ENCODE peak calls at places on chromosomes 4 and X, in six cellular contexts. One of them, this sample, is unnamed.

GRCh38 chrX:107470971-107471370 is 21.5 kb downstream of the FRMPD3 start:
- DNase-seq in GM13976: no peak
- DNase-seq in WTC11: no peak
- DNase-seq in PC-3: no peak
- DNase-seq in epithelial cell of esophagus: no peak
- DNase-seq in fibroblast of lung: no peak
- DNase-seq in this sample: no peak

GRCh38 chrX:28205905-28206304 is 224.7 kb upstream of the DCAF8L1 start:
- DNase-seq in PC-3: no peak
- DNase-seq in fibroblast of lung: no peak
- DNase-seq in GM13976: no peak
- DNase-seq in WTC11: no peak
- DNase-seq in epithelial cell of esophagus: peak
- DNase-seq in this sample: no peak

GRCh38 chr4:165493359-165493758 is 114.6 kb downstream of the CPE start:
- DNase-seq in epithelial cell of esophagus: peak
- DNase-seq in GM13976: peak
- DNase-seq in WTC11: peak
- DNase-seq in fibroblast of lung: peak
- DNase-seq in PC-3: peak
- DNase-seq in this sample: peak

GRCh38 chr4:165112258-165113156 is at the start of gene TMEM192:
- DNase-seq in GM13976: peak
- DNase-seq in fibroblast of lung: peak
- DNase-seq in PC-3: peak
- DNase-seq in epithelial cell of esophagus: peak
- DNase-seq in WTC11: peak
- DNase-seq in this sample: peak

GRCh38 chr4:4720671-4721070 is 138.8 kb upstream of the MSX1 start:
- DNase-seq in WTC11: no peak
- DNase-seq in fibroblast of lung: no peak
- DNase-seq in epithelial cell of esophagus: no peak
- DNase-seq in GM13976: no peak
- DNase-seq in PC-3: no peak
- DNase-seq in this sample: no peak

GRCh38 chr4:88283661-88284377 is 542 bp downstream of the PPM1K start:
- DNase-seq in WTC11: peak
- DNase-seq in fibroblast of lung: no peak
- DNase-seq in GM13976: peak
- DNase-seq in epithelial cell of esophagus: peak
- DNase-seq in PC-3: peak
- DNase-seq in this sample: peak

GRCh38 chr4:93960916-93961315 is 132.4 kb downstream of the ATOH1 start:
- DNase-seq in WTC11: no peak
- DNase-seq in GM13976: no peak
- DNase-seq in epithelial cell of esophagus: no peak
- DNase-seq in fibroblast of lung: no peak
- DNase-seq in PC-3: no peak
- DNase-seq in this sample: no peak

GRCh38 chr4:110164251-110164650 is 34.2 kb downstream of the ELOVL6 start:
- DNase-seq in WTC11: no peak
- DNase-seq in epithelial cell of esophagus: peak
- DNase-seq in GM13976: no peak
- DNase-seq in PC-3: peak
- DNase-seq in fibroblast of lung: peak
- DNase-seq in this sample: peak

GRCh38 chr4:57053508-57053907 is 56.7 kb downstream of the IGFBP7 start:
- DNase-seq in epithelial cell of esophagus: peak
- DNase-seq in WTC11: no peak
- DNase-seq in GM13976: no peak
- DNase-seq in PC-3: no peak
- DNase-seq in fibroblast of lung: no peak
- DNase-seq in this sample: peak

GRCh38 chr4:1751919-1752283 is 30.6 kb downstream of the TACC3 start:
- DNase-seq in PC-3: no peak
- DNase-seq in WTC11: no peak
- DNase-seq in fibroblast of lung: no peak
- DNase-seq in epithelial cell of esophagus: no peak
- DNase-seq in GM13976: no peak
- DNase-seq in this sample: no peak

DNA sequence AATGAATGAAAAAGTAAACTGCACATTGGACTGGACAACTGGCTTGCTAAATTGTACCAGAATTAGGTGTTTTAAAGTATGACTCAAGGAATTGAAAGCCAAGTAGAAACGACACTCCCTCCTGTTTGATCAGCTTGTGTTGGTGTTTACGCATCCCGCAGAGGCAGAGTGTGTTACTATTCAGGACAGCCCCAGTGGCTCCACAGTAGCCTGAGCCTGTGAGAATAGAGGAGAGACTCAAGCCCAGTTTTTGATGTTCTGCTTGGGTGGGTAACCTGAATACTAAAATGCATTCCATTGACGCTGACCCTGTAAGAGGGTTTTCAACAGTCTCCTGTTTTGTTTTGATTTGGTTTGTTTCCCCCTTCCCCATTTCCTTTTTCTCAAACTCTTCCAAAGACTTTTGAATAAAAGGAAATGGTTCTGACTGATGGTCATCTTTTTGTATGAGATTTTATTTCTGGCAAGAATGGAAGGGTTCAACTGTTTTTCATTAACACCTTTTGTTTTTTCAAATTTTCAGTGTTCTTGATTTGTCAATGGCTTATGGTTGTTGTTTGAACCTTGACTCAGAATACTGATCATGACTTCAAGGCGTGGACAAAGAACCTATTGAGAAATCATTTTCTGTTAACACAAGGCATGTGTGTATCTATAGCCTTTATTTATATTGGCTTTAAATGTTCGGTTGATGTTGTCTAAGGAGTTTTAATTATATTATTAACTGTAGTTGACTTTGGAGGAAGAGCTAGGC is 10.2 kb downstream of the ADGRL3 start:
- DNase-seq in fibroblast of lung: no peak
- DNase-seq in epithelial cell of esophagus: peak
- DNase-seq in GM13976: no peak
- DNase-seq in WTC11: peak
- DNase-seq in PC-3: peak
- DNase-seq in this sample: no peak
- TF ChIP-seq CTCF in fibroblast of lung: no peak
- TF ChIP-seq CTCF in epithelial cell of esophagus: no peak
- TF ChIP-seq CTCF in GM13976: no peak
- TF ChIP-seq CTCF in WTC11: no peak
- TF ChIP-seq CTCF in PC-3: no peak
- TF ChIP-seq CTCF in this sample: no peak

GRCh38 chrX:116657071-116657470 is 194.3 kb upstream of the CT83 start:
- DNase-seq in GM13976: no peak
- DNase-seq in PC-3: no peak
- DNase-seq in WTC11: no peak
- DNase-seq in epithelial cell of esophagus: no peak
- DNase-seq in fibroblast of lung: no peak
- DNase-seq in this sample: no peak
- TF ChIP-seq CTCF in GM13976: no peak
- TF ChIP-seq CTCF in PC-3: no peak
- TF ChIP-seq CTCF in WTC11: no peak
- TF ChIP-seq CTCF in epithelial cell of esophagus: peak
- TF ChIP-seq CTCF in fibroblast of lung: no peak
- TF ChIP-seq CTCF in this sample: no peak

DNA sequence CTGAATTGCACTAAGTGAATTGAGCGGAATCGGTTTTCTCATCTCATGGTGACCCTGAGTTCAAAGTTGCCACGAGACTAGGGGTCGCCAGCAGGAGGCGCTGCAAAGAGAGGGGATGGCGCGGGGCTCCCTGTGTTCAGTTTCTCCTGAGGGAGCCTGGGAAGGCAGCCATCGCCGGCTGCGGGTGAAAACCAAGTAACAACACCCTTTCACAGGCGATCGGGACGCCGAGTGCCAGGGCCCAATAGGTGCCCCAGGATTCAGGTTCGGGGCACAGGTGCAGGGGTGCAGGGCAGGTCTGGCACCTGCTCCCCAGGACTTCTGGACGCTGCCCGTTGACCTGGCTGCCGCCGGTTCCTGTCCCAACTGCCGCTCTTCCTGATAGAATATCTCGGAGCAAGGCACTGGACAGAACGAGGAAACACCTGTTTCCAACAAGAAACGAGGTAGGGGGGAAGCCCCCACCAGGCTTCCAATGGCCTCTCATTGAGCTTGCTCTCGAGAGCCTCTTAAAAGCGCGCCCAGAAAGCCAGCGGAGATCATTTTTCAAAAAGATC is 1.1 kb upstream of the FGF16 start:
- DNase-seq in GM13976: peak
- DNase-seq in fibroblast of lung: no peak
- DNase-seq in PC-3: no peak
- DNase-seq in epithelial cell of esophagus: no peak
- DNase-seq in WTC11: peak
- DNase-seq in this sample: no peak
- TF ChIP-seq CTCF in GM13976: no peak
- TF ChIP-seq CTCF in fibroblast of lung: peak
- TF ChIP-seq CTCF in PC-3: no peak
- TF ChIP-seq CTCF in epithelial cell of esophagus: peak
- TF ChIP-seq CTCF in WTC11: peak
- TF ChIP-seq CTCF in this sample: peak

DNA sequence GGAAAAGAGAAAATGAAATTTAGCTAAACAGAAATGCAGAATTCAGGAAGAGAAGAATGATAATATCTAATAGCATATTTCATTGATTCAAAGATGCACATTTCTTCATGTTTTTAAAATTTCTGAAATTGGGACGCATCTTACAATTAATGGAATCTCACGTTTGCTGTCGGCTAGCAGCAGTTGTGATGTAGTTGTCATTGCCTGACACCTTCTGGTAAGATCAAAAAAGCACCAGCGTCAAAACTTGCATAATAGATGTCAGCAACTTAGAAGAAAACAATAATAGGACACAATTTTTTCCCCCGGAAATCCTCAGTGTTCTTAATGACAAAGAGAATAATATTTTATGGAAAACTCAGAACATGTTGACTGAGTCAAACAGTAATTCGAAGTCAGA is 29.8 kb upstream of the SLC7A3 start:
- DNase-seq in epithelial cell of esophagus: peak
- DNase-seq in PC-3: peak
- DNase-seq in fibroblast of lung: no peak
- DNase-seq in WTC11: no peak
- DNase-seq in GM13976: no peak
- DNase-seq in this sample: no peak
- TF ChIP-seq CTCF in epithelial cell of esophagus: peak
- TF ChIP-seq CTCF in PC-3: peak
- TF ChIP-seq CTCF in fibroblast of lung: no peak
- TF ChIP-seq CTCF in WTC11: no peak
- TF ChIP-seq CTCF in GM13976: no peak
- TF ChIP-seq CTCF in this sample: no peak

DNA sequence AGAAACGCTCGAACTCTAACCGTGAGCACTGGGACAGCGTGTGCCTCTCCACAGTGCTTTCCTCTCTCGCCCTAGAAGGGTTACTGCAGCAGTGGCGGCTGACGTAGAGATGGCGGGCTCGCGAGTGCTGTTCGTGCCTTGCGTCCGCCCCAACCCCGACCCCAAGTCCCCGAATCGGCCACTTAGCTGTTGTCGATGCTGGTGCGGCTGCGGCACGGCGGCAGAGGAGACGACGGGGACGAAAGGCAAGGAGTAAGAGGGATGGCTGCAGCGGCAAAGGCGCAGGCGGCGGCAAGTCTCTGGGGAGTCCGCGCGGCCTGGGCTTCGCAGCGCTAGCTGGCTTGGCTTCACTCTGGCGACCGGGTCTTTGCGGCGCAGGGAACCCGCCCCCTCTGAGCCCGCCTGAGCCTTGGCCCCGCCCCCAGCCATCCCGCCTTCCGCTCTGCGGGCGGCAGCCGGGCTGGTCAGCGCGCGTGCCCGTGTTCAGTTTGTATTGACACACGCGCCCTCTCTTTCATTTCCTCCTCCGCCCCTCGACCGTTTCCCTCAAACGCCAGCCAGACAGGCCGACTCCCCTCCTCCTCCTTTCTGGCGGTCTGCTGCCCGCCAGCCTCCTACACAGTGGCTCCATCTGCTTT is at the start of gene SPIN4:
- DNase-seq in GM13976: peak
- DNase-seq in WTC11: peak
- DNase-seq in PC-3: peak
- DNase-seq in epithelial cell of esophagus: peak
- DNase-seq in fibroblast of lung: peak
- DNase-seq in this sample: peak
- TF ChIP-seq CTCF in GM13976: no peak
- TF ChIP-seq CTCF in WTC11: no peak
- TF ChIP-seq CTCF in PC-3: no peak
- TF ChIP-seq CTCF in epithelial cell of esophagus: no peak
- TF ChIP-seq CTCF in fibroblast of lung: no peak
- TF ChIP-seq CTCF in this sample: no peak

DNA sequence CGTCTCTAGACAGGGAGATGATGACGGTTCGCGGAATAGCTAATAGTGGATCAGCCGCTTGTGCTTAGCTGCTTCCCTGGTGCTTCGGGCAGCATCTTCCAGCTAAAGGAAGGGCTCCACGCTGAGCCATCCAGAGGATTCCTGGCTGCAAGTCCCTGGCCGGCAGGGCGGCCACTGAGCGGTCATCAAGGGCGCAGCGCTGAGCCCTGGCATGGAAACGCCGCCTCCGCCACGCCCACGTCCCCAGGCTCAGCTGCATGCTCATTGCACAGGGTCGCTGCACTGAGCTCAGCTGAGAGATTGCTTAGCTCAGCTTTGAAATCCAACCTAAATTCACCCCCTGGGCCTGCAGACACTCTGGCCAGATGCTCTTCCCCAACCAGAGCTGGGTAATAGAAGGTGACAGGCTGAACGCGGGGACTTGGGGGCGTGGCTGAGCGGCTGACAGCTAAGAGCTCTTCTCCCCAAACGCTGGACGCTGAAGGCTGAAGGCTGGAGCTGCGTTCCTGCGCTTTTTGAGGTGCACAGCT is 118.2 kb upstream of the KIT start:
- DNase-seq in GM13976: peak
- DNase-seq in WTC11: peak
- DNase-seq in PC-3: no peak
- DNase-seq in fibroblast of lung: peak
- DNase-seq in epithelial cell of esophagus: peak
- DNase-seq in this sample: peak
- TF ChIP-seq CTCF in GM13976: no peak
- TF ChIP-seq CTCF in WTC11: no peak
- TF ChIP-seq CTCF in PC-3: no peak
- TF ChIP-seq CTCF in fibroblast of lung: no peak
- TF ChIP-seq CTCF in epithelial cell of esophagus: no peak
- TF ChIP-seq CTCF in this sample: peak

GRCh38 chrX:119507206-119507605 is 39.0 kb downstream of the SLC25A5 start:
- DNase-seq in GM13976: no peak
- DNase-seq in WTC11: no peak
- DNase-seq in epithelial cell of esophagus: no peak
- DNase-seq in fibroblast of lung: no peak
- DNase-seq in PC-3: no peak
- DNase-seq in this sample: no peak

GRCh38 chrX:119516157-119516702 is 48.0 kb downstream of the SLC25A5 start:
- DNase-seq in GM13976: peak
- DNase-seq in fibroblast of lung: peak
- DNase-seq in PC-3: peak
- DNase-seq in WTC11: peak
- DNase-seq in epithelial cell of esophagus: peak
- DNase-seq in this sample: peak

GRCh38 chrX:119512145-119512800 is 44.0 kb downstream of the SLC25A5 start:
- DNase-seq in fibroblast of lung: peak
- DNase-seq in PC-3: peak
- DNase-seq in epithelial cell of esophagus: peak
- DNase-seq in WTC11: peak
- DNase-seq in GM13976: peak
- DNase-seq in this sample: peak
- TF ChIP-seq CTCF in fibroblast of lung: peak
- TF ChIP-seq CTCF in PC-3: peak
- TF ChIP-seq CTCF in epithelial cell of esophagus: peak
- TF ChIP-seq CTCF in WTC11: no peak
- TF ChIP-seq CTCF in GM13976: peak
- TF ChIP-seq CTCF in this sample: peak

This sample was measured in HFFc6.